ENCODE peak calls at places on chromosomes 16 and 17, in five cellular contexts. V is endodermal cell, M is kidney epithelial cell, N is foreskin fibroblast, J is A549. X is an unnamed sample.
A peak's percentile ranks its signal among the peaks of the same experiment; 100 is the strongest.

GRCh38 chr16:8641671-8642070 is 20.2 kb downstream of the METTL22 start:
- DNase-seq in V (no peak), M (no peak), N (no peak), J (no peak), X (no peak)

GRCh38 chr17:9643611-9644010 is 1.7 kb upstream of the USP43 start:
- DNase-seq in V (no peak), M (no peak), N (no peak), J (no peak), X (peak; percentile 35)

GRCh38 chr17:45430738-45431530 is 1.7 kb downstream of the ARHGAP27 start:
- DNase-seq in V (peak; percentile 89), M (no peak), N (peak; percentile 38), J (no peak), X (no peak)

GRCh38 chr16:89369266-89369895 is 121.0 kb downstream of the ANKRD11 start:
- DNase-seq in V (no peak), M (no peak), N (no peak), J (no peak), X (no peak)

GRCh38 chr17:8859029-8859803 is 8.3 kb downstream of the PIK3R6 start:
- DNase-seq in V (peak; percentile 54), M (no peak), N (no peak), J (no peak), X (no peak)

GRCh38 chr17:5769936-5770335 is 185.6 kb upstream of the NLRP1 start:
- DNase-seq in V (no peak), M (no peak), N (no peak), J (no peak), X (no peak)

GRCh38 chr17:40910441-40910841 is 25.4 kb upstream of the KRT20 start:
- DNase-seq in V (no peak), M (no peak), N (peak; percentile 73), J (no peak), X (no peak)

GRCh38 chr17:55093358-55093757 is 124.8 kb downstream of the STXBP4 start:
- DNase-seq in V (no peak), M (no peak), N (no peak), J (no peak), X (no peak)

GRCh38 chr16:14608604-14609003 is 21.5 kb downstream of the PARN start:
- DNase-seq in V (no peak), M (no peak), N (no peak), J (no peak), X (no peak)

GRCh38 chr16:84834403-84834772 is 14.6 kb downstream of the CRISPLD2 start:
- DNase-seq in V (no peak), M (no peak), N (peak; percentile 76), J (no peak), X (no peak)

GRCh38 chr16:2784536-2785100 is 2.7 kb downstream of the PRSS33 start:
- DNase-seq in V (peak; percentile 39), M (no peak), N (no peak), J (no peak), X (no peak)
- H3K4me3 ChIP-seq in V (no peak overlapping the region), M (no peak overlapping the region), N (no peak overlapping the region), J (no peak overlapping the region), X (peak overlapping the region; percentile 26)

GRCh38 chr17:59366040-59366757 is 34.7 kb downstream of the YPEL2 start:
- DNase-seq in V (peak; percentile 97), M (no peak), N (no peak), J (no peak), X (no peak)
- TF ChIP-seq CTCF in V (peak; percentile 30), M (no peak), N (no peak), J (no peak), X (peak; percentile 14)

GRCh38 chr16:4927661-4928060 is 9.3 kb downstream of the PPL start:
- DNase-seq in V (no peak), M (no peak), N (no peak), J (no peak), X (no peak)
- H3K4me3 ChIP-seq in V (no peak overlapping the region), M (no peak overlapping the region), N (no peak overlapping the region), J (no peak overlapping the region), X (no peak overlapping the region)

GRCh38 chr17:43790311-43790940 is 10.2 kb downstream of the CFAP97D1 start:
- DNase-seq in V (peak; percentile 72), M (no peak), N (peak; percentile 17), J (no peak), X (no peak)
- TF ChIP-seq CTCF in V (peak; percentile 48), M (no peak), N (no peak), J (no peak), X (peak; percentile 43)

DNA sequence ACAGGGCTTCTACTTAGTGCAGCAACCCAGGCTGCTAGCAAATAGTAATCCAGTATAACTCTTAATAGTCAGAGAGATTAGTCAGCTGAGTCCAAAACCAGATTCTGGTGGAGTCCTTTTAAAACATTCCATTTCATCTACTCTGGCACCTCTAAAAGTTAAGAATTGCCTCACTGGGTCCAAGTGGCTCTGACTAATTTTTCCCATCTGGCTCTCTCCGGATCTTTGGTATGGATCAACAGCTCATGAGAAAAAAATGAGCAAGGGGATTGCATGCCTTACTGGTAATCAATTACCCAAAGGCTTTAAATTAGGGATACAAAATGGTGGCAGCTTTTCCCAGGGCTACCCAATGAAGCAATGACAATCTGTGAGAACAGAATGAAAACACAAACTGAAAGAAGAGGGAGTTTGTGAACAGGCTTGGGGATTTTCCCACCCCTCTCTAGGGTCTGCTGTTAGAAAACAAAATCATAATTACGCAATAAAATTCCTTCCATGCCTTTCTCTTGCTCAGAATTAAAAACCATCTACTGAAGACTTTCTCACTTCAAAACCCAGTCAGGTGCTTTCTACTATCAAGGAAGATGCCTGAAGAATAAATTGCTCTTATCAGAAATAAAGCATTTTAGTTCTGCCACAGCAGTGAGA is 84.6 kb upstream of the PMFBP1 start:
- DNase-seq in V (no peak), M (peak; percentile 21), N (peak; percentile 93), J (no peak), X (peak; percentile 92)
- H3K4me3 ChIP-seq in V (no peak overlapping the region), M (no peak overlapping the region), N (no peak overlapping the region), J (no peak overlapping the region), X (no peak overlapping the region)

DNA sequence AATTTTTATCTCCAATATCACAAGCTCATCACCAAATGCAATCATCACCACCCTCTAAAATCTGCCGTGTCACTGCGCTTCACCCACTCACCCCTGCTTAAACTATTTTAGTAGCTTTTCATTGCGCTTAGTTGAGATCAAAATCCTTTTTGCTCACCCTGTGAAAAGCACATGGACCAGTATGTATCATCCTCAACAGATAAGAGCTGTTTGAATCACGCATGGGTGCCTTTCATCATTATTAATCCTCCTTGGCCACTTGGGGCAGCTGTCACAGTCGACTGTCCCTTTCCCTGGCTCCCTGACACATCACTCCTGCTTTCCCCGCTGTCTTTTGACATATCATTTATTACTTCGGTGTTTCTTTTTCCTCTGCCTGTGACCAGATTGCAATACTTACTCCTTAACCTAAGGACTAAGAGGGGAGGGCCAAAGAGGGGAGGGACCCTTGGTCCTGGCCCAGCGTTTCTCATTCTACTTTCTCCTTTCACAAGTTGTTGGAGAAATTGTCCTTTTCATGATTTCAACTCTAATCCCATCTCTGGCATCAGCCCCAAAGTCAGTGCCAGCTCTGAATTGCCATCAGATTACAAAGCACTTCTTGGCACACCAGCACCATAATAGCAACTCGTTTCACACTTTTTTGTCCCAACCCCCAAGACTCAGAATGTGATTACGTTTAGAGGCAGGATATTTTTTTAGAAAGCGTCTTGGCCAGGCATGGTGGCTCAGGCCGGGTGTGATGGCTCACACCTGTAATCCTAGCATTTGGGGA is 8.6 kb upstream of the KDM6B start:
- DNase-seq in V (peak; percentile 45), M (no peak), N (peak; percentile 45), J (peak; percentile 67), X (no peak)
- TF ChIP-seq CTCF in V (peak; percentile 44), M (no peak), N (no peak), J (no peak), X (peak; percentile 27)

DNA sequence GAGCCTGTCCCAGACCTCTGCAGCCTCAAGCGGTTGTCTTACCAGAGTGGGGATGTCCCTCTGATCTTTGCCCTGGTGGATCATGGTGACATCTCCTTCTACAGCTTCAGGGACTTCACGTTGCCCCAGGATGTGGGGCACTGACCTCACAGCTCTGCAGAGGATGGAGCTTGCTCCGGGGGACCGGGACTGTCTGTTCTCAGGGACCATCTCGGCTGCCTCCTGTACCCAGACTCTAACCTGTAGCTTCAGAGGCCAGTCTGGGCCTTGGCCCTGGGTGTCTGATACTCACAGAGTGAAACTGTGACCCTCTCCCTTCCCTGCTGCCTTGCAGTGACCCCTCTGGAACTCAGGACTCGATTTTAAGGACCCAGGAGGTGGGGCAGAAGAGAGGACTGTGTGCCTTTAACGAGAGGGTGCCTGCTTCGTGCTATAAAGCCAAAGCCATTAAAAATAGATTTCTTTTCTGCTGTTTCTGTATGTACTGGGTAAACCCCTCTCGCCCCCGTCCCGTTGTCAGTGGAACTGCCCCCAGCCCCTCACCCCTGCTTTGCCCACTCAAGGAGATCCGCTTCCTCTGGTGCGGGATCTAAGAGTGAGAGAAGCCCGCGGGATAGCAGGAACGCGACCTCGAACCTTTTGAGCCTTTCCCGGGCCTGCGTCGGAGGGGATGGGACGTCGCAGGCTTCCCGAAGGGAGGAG is 1.1 kb upstream of the LLGL2 start:
- DNase-seq in V (no peak), M (no peak), N (no peak), J (no peak), X (no peak)
- H3K4me3 ChIP-seq in V (peak overlapping the region; percentile 79), M (peak overlapping the region; percentile 63), N (peak overlapping the region; percentile 41), J (peak overlapping the region; percentile 67), X (peak overlapping the region; percentile 73)

GRCh38 chr17:64234961-64235360 is 28.1 kb downstream of the TEX2 start:
- DNase-seq in V (no peak), M (no peak), N (no peak), J (no peak), X (no peak)

GRCh38 chr17:64231567-64232141 is 31.4 kb downstream of the TEX2 start:
- DNase-seq in V (no peak), M (no peak), N (peak; percentile 12), J (no peak), X (no peak)

GRCh38 chr17:64229815-64230550 is 33.1 kb downstream of the TEX2 start:
- DNase-seq in V (no peak), M (no peak), N (no peak), J (no peak), X (no peak)

GRCh38 chr17:64232466-64233262 is 30.4 kb downstream of the TEX2 start:
- DNase-seq in V (no peak), M (no peak), N (peak; percentile 11), J (no peak), X (no peak)

DNA sequence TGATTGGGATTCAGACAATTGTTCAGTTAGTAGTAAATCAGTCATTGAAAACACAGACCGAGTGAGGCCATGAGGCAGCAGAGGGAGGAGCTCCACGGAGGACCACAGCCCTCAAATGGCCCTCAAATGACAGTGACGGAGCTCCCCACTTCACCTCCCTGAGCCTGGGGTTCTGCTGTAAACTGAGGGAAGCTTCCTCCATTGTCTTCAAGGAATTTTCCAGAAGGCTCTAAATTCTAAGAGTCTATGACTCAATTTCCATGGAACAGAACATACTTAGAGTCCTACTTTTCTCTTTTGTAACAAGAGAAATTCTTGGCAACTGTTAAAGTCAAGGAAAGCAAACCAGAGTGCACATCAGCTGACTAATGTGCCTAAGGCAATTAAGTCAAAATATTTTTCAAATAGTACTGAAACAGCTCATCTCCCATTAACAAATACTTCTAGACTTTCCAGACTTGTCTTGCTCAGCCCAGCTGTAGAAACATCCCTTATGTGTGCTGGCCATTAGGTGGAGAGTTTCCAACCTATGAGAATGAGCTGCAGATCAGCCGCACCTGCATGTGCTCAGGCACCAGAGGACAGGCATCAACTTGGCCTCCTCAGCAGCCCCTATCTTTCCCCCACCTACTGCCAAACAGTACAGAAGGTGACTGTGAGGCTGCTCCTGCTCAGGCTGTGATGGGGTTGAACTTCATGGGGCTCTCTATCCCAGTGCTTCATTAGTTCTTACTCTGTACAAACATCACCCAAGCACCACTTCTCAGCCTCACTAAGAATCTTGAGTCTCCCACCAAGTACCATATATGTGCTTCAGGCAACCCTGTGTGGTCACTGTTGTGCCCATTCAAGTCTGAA is 32.3 kb downstream of the TEX2 start:
- DNase-seq in V (no peak), M (peak; percentile 80), N (peak; percentile 91), J (no peak), X (peak; percentile 78)
- TF ChIP-seq CTCF in V (no peak), M (no peak), N (peak; percentile 2), J (no peak), X (no peak)

X was measured in epithelial cell of proximal tubule.